ENCODE peak calls at places on chromosomes 1 and 21, in seven cellular contexts. G is NT2/D1; F is CD8-positive, alpha-beta memory T cell; U is OCI-LY7; L is IMR-90; J is BJ; C is left lung. A is an unnamed sample.

GRCh38 chr1:151511636-151512215 is 539 bp downstream of the CGN start:
- DNase-seq in G (no peak), F (peak; percentile 30), U (peak; percentile 59), L (no peak), J (no peak), C (no peak), A (peak; percentile 48)

GRCh38 chr1:240967070-240967724 is 355.2 kb upstream of the GREM2 start:
- DNase-seq in G (no peak), F (no peak), U (no peak), L (peak; percentile 0), J (no peak), C (no peak), A (no peak)

GRCh38 chr21:33024278-33025103 is 1.2 kb upstream of the OLIG2 start:
- DNase-seq in G (no peak), F (no peak), U (no peak), L (no peak), J (no peak), C (peak; percentile 81), A (no peak)

GRCh38 chr1:66542811-66543767 is 9.1 kb downstream of the SGIP1 start:
- DNase-seq in G (no peak), F (no peak), U (no peak), L (peak; percentile 95), J (peak; percentile 88), C (no peak), A (no peak)

GRCh38 chr1:9203623-9204022 is 31.0 kb upstream of the H6PD start:
- DNase-seq in G (no peak), F (peak; percentile 31), U (no peak), L (no peak), J (no peak), C (peak; percentile 61), A (no peak)

GRCh38 chr1:97073936-97074335 is 352.4 kb downstream of the PTBP2 start:
- DNase-seq in G (no peak), F (no peak), U (no peak), L (peak; percentile 13), J (no peak), C (no peak), A (no peak)

GRCh38 chr1:246691622-246692495 is 32.4 kb upstream of the SCCPDH start:
- DNase-seq in G (no peak), F (no peak), U (no peak), L (no peak), J (no peak), C (no peak), A (no peak)

GRCh38 chr1:234500269-234500668 is 21.3 kb upstream of the TARBP1 start:
- DNase-seq in G (no peak), F (no peak), U (no peak), L (no peak), J (no peak), C (no peak), A (no peak)

GRCh38 chr1:232447125-232447524 is 182.8 kb downstream of the SIPA1L2 start:
- DNase-seq in G (no peak), F (no peak), U (no peak), L (no peak), J (no peak), C (no peak), A (no peak)

GRCh38 chr21:34204021-34204420 is 130.6 kb downstream of the MRPS6 start:
- DNase-seq in G (no peak), F (no peak), U (no peak), L (no peak), J (no peak), C (no peak), A (no peak)

GRCh38 chr1:119046429-119047039 is 58.4 kb upstream of the TBX15 start:
- DNase-seq in G (no peak), F (no peak), U (no peak), L (peak; percentile 15), J (peak; percentile 28), C (no peak), A (no peak)

GRCh38 chr1:63289135-63289534 is 33.2 kb upstream of the FOXD3 start:
- DNase-seq in G (no peak), F (no peak), U (no peak), L (no peak), J (no peak), C (no peak), A (no peak)

GRCh38 chr1:116163533-116163932 is 52.3 kb downstream of the MAB21L3 start:
- DNase-seq in G (no peak), F (no peak), U (no peak), L (no peak), J (no peak), C (no peak), A (no peak)

GRCh38 chr1:155226910-155227260 is 18.4 kb downstream of the MTX1 start:
- DNase-seq in G (no peak), F (no peak), U (peak; percentile 62), L (peak; percentile 38), J (no peak), C (peak; percentile 88), A (peak; percentile 72)

GRCh38 chr1:210467440-210468040 is 138.8 kb downstream of the HHAT start:
- DNase-seq in G (no peak), F (no peak), U (no peak), L (peak; percentile 1), J (peak; percentile 62), C (no peak), A (no peak)

GRCh38 chr1:14297356-14297755 is 301.1 kb upstream of the KAZN start:
- DNase-seq in G (no peak), F (no peak), U (no peak), L (no peak), J (no peak), C (no peak), A (no peak)

GRCh38 chr21:37153935-37154350 is 80.9 kb downstream of the TTC3 start:
- DNase-seq in G (no peak), F (no peak), U (no peak), L (peak; percentile 18), J (no peak), C (no peak), A (no peak)

GRCh38 chr21:37153193-37153934 is 80.3 kb downstream of the TTC3 start:
- DNase-seq in G (no peak), F (no peak), U (no peak), L (peak; percentile 88), J (peak; percentile 89), C (no peak), A (no peak)

GRCh38 chr21:37159053-37159776 is 86.2 kb downstream of the TTC3 start:
- DNase-seq in G (no peak), F (no peak), U (no peak), L (peak; percentile 76), J (no peak), C (no peak), A (peak; percentile 52)

GRCh38 chr21:37157938-37158337 is 84.9 kb downstream of the TTC3 start:
- DNase-seq in G (no peak), F (no peak), U (no peak), L (no peak), J (no peak), C (no peak), A (no peak)

DNA sequence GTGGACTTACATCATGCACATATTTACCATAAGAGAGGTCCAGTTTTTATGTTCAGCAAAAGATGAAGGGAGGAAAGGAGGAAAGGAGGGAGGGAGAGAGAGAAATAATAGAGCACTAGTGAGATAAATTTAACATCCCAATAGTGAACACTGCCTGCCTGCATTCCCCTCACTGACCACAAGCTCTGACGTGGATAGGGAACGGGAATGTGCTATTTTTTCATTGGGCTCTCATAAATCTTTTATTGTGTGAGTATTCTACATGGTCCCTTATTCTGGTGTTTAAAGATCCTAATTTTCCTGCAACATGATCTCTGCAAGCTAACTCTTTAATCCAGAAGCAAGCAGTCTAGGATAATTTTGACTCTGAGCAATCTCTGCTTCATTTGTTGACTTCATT is 82.2 kb downstream of the TTC3 start:
- DNase-seq in G (no peak), F (no peak), U (no peak), L (peak; percentile 20), J (peak; percentile 63), C (no peak), A (no peak)
- H3K36me3 ChIP-seq in G (peaks cover 80% of the 10 kb centered on the region), F (peaks cover 27% of the 10 kb centered on the region), U (peaks cover 56% of the 10 kb centered on the region), L (peaks cover 28% of the 10 kb centered on the region), J (peaks cover 5% of the 10 kb centered on the region), C (no peaks in the 10 kb centered on the region), A (peaks cover 4% of the 10 kb centered on the region)

GRCh38 chr1:35190784-35191183 is 2.2 kb downstream of the SFPQ start:
- DNase-seq in G (no peak), F (no peak), U (no peak), L (no peak), J (no peak), C (no peak), A (no peak)
- H3K36me3 ChIP-seq in G (peaks cover 61% of the 10 kb centered on the region), F (peaks cover 58% of the 10 kb centered on the region), U (peaks cover 70% of the 10 kb centered on the region), L (peaks cover 51% of the 10 kb centered on the region), J (peaks cover 20% of the 10 kb centered on the region), C (no peaks in the 10 kb centered on the region), A (peaks cover 38% of the 10 kb centered on the region)

DNA sequence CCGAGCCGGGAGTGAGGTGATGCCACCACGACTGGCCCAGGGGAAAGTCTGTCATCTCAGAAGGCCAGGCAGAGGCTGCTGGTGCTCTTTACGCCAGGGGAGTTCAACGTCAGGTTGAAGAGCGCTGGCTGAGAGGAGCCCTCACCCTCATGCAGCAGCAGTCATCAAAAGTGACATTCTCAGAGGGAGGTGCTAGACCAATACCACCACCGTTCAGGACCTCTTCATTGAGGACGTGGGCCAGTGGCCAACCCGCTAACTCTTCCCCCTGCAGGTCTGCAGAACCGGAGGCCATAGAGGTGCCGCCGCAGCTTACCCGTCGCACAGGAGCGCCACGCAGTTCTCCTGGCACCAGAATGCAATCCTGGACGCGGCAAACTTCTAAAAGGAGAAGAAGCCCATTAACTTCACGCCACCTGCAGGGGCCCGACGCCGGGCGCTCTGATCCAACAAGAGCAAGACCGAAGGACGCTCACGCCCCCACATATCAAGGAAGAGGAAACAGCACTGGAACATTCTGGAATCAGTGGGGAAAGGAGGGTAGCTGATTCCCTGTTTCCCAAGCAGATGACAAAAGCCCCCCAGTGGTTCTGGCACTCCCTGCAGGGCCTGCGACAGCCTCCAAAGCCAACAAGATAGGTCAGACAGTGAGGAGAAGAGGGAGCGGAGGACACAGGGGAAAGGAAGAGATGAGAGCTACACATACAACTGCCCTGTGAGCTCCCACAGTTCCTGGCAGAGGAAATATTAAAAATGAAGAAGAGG is 24.9 kb downstream of the WDR4 start:
- DNase-seq in G (no peak), F (no peak), U (no peak), L (no peak), J (no peak), C (peak; percentile 65), A (no peak)
- H3K36me3 ChIP-seq in G (peaks cover 98% of the 10 kb centered on the region), F (peaks cover 47% of the 10 kb centered on the region), U (peaks cover 99% of the 10 kb centered on the region), L (peaks cover 70% of the 10 kb centered on the region), J (peaks cover 49% of the 10 kb centered on the region), C (no peaks in the 10 kb centered on the region), A (peaks cover 72% of the 10 kb centered on the region)

GRCh38 chr1:19385236-19385635 is 73.1 kb downstream of the SLC66A1 start:
- DNase-seq in G (no peak), F (no peak), U (no peak), L (no peak), J (no peak), C (no peak), A (no peak)
- H3K36me3 ChIP-seq in G (peaks cover 57% of the 10 kb centered on the region), F (peaks cover 38% of the 10 kb centered on the region), U (peaks cover 35% of the 10 kb centered on the region), L (peaks cover 30% of the 10 kb centered on the region), J (peaks cover 4% of the 10 kb centered on the region), C (no peaks in the 10 kb centered on the region), A (peaks cover 21% of the 10 kb centered on the region)

GRCh38 chr1:27550510-27551169 is 53.3 kb downstream of the AHDC1 start:
- DNase-seq in G (no peak), F (no peak), U (no peak), L (no peak), J (no peak), C (no peak), A (no peak)
- H3K36me3 ChIP-seq in G (peaks cover 98% of the 10 kb centered on the region), F (no peaks in the 10 kb centered on the region), U (peaks cover 6% of the 10 kb centered on the region), L (peaks cover 57% of the 10 kb centered on the region), J (peaks cover 49% of the 10 kb centered on the region), C (no peaks in the 10 kb centered on the region), A (peaks cover 13% of the 10 kb centered on the region)